ENCODE peak calls at places on chromosomes 3 and 15, in ten cellular contexts. T is fibroblast of villous mesenchyme, G is substantia nigra, J is WTC11, L is pulmonary artery endothelial cell, V is AG04450, M is IMR-90, K is RWPE1, A is GOT3, H is dorsolateral prefrontal cortex. D is an unnamed sample.

GRCh38 chr3:85161544-85161943 is 202.8 kb downstream of the CADM2 start:
- DNase-seq in V (no peak), M (no peak), T (no peak), J (no peak), A (no peak), L (no peak), H (no peak), G (no peak), K (peak; percentile 61), D (peak; percentile 4)

GRCh38 chr15:79373068-79373467 is 59.1 kb upstream of the MINAR1 start:
- DNase-seq in H (no peak), G (no peak), K (no peak), V (no peak), M (peak; percentile 60), A (no peak), J (no peak), T (peak; percentile 12), L (no peak), D (no peak)

GRCh38 chr15:96296264-96296663 is 34.2 kb upstream of the NR2F2 start:
- DNase-seq in G (no peak), M (peak; percentile 95), L (no peak), T (no peak), V (peak; percentile 51), K (peak; percentile 44), H (no peak), J (no peak), A (no peak), D (peak; percentile 91)

GRCh38 chr3:23888617-23889228 is 28.1 kb downstream of the NKIRAS1 start:
- DNase-seq in H (no peak), G (no peak), M (peak; percentile 64), J (no peak), L (no peak), K (peak; percentile 8), A (no peak), T (peak; percentile 62), V (no peak), D (peak; percentile 56)

GRCh38 chr3:121855555-121855954 is 20.5 kb downstream of the EAF2 start:
- DNase-seq in H (no peak), T (peak; percentile 1), J (no peak), A (no peak), M (no peak), G (no peak), V (no peak), L (no peak), K (peak; percentile 8), D (peak; percentile 7)

GRCh38 chr3:57999423-58000115 is 8.7 kb upstream of the FLNB start:
- DNase-seq in T (peak; percentile 76), V (no peak), A (no peak), H (no peak), J (no peak), L (no peak), K (no peak), G (no peak), M (no peak), D (no peak)

GRCh38 chr3:21703291-21703690 is 47.7 kb downstream of the ZNF385D start:
- DNase-seq in K (no peak), T (no peak), H (no peak), V (no peak), M (no peak), L (no peak), A (no peak), G (no peak), J (no peak), D (no peak)

GRCh38 chr3:8954938-8955763 is 8.1 kb downstream of the RAD18 start:
- DNase-seq in G (no peak), T (peak; percentile 65), M (peak; percentile 62), J (no peak), K (no peak), A (no peak), V (no peak), H (no peak), L (no peak), D (peak; percentile 88)

GRCh38 chr15:63523306-63523990 is 19.1 kb downstream of the USP3 start:
- DNase-seq in L (no peak), T (no peak), M (peak; percentile 50), A (no peak), K (no peak), G (no peak), J (no peak), V (no peak), H (no peak), D (peak; percentile 64)

GRCh38 chr3:58377168-58377567 is 44.5 kb downstream of the PXK start:
- DNase-seq in G (no peak), T (no peak), V (no peak), M (no peak), J (no peak), L (no peak), K (no peak), A (no peak), H (no peak), D (no peak)

GRCh38 chr3:143612541-143612940 is 235.7 kb downstream of the SLC9A9 start:
- DNase-seq in V (no peak), T (no peak), G (no peak), H (no peak), K (no peak), J (no peak), M (no peak), L (no peak), A (no peak), D (no peak)

GRCh38 chr3:67083277-67083676 is 85.2 kb downstream of the KBTBD8 start:
- DNase-seq in K (peak; percentile 25), L (peak; percentile 15), G (no peak), H (no peak), A (no peak), V (no peak), J (no peak), T (no peak), M (peak; percentile 62), D (peak; percentile 15)

GRCh38 chr15:77021803-77022381 is 27.0 kb downstream of the PSTPIP1 start:
- DNase-seq in L (no peak), M (peak; percentile 68), J (no peak), K (no peak), A (no peak), V (no peak), H (no peak), G (no peak), T (peak; percentile 26), D (peak; percentile 40)

GRCh38 chr15:28933710-28934445 is 48.1 kb downstream of the APBA2 start:
- DNase-seq in H (no peak), V (no peak), L (no peak), M (no peak), G (no peak), T (peak; percentile 39), J (no peak), A (no peak), K (no peak), D (no peak)

GRCh38 chr3:45987368-45988099 is 8.1 kb downstream of the FYCO1 start:
- DNase-seq in V (no peak), J (no peak), M (peak; percentile 82), A (no peak), K (no peak), T (peak; percentile 76), G (peak; percentile 22), H (peak; percentile 58), L (peak; percentile 73), D (peak; percentile 55)

GRCh38 chr15:49696441-49696840 is 75.6 kb downstream of the DTWD1 start:
- DNase-seq in K (no peak), H (no peak), V (no peak), G (no peak), M (peak; percentile 80), A (no peak), J (no peak), T (peak; percentile 28), L (no peak), D (peak; percentile 58)

GRCh38 chr15:61657461-61657860 is 402.8 kb downstream of the VPS13C start:
- DNase-seq in T (no peak), A (no peak), L (no peak), V (no peak), G (no peak), H (no peak), J (no peak), K (no peak), M (no peak), D (no peak)

GRCh38 chr3:30124435-30125390 is 481.7 kb upstream of the TGFBR2 start:
- DNase-seq in L (no peak), K (no peak), V (peak; percentile 4), G (no peak), M (peak; percentile 68), H (no peak), T (peak; percentile 31), J (no peak), A (no peak), D (peak; percentile 81)

GRCh38 chr3:61615643-61616042 is 54.3 kb downstream of the PTPRG start:
- DNase-seq in L (no peak), K (no peak), V (no peak), A (no peak), G (no peak), H (no peak), M (no peak), J (no peak), T (no peak), D (no peak)

GRCh38 chr3:182172534-182172933 is 460.8 kb downstream of the SOX2 start:
- DNase-seq in T (no peak), K (no peak), G (no peak), H (no peak), V (no peak), J (no peak), A (no peak), M (no peak), L (no peak), D (no peak)

GRCh38 chr3:21839592-21839991 is 88.6 kb upstream of the ZNF385D start:
- DNase-seq in K (no peak), A (peak; percentile 13), G (no peak), J (peak; percentile 48), M (peak; percentile 53), L (no peak), T (peak; percentile 55), H (no peak), V (no peak), D (peak; percentile 90)

GRCh38 chr15:35293353-35294130 is 208.4 kb upstream of the NANOGP8 start:
- DNase-seq in V (no peak), H (no peak), G (no peak), M (peak; percentile 71), L (peak; percentile 52), T (peak; percentile 56), K (peak; percentile 44), A (no peak), J (no peak), D (peak; percentile 83)

GRCh38 chr3:4849136-4849535 is 130.1 kb upstream of the BHLHE40 start:
- DNase-seq in K (no peak), J (no peak), M (no peak), V (no peak), H (no peak), G (no peak), T (no peak), L (no peak), A (no peak), D (no peak)

GRCh38 chr3:189778340-189778950 is 147.3 kb downstream of the TP63 start:
- DNase-seq in K (no peak), H (no peak), M (no peak), A (no peak), J (no peak), V (no peak), G (no peak), L (no peak), T (no peak), D (no peak)

GRCh38 chr3:188796122-188796631 is 375.6 kb upstream of the TPRG1 start:
- DNase-seq in H (no peak), V (peak; percentile 76), L (peak; percentile 20), A (no peak), J (no peak), T (peak; percentile 90), G (no peak), M (peak; percentile 97), K (no peak), D (peak; percentile 99)

GRCh38 chr3:194292331-194292730 is 58.8 kb downstream of the CPN2 start:
- DNase-seq in G (no peak), A (no peak), V (no peak), H (no peak), L (no peak), J (no peak), K (no peak), M (no peak), T (no peak), D (no peak)

GRCh38 chr15:74275957-74276356 is 39.8 kb downstream of the CCDC33 start:
- DNase-seq in M (no peak), A (no peak), K (no peak), G (no peak), T (no peak), H (no peak), J (peak; percentile 34), V (no peak), L (no peak), D (peak; percentile 3)

GRCh38 chr3:8499181-8499611 is 2.4 kb upstream of the LMCD1 start:
- DNase-seq in A (no peak), V (no peak), H (no peak), G (peak; percentile 23), K (no peak), M (no peak), L (no peak), J (peak; percentile 18), T (no peak), D (no peak)